ENCODE peak calls at places on chromosomes 4 and X, in eight cellular contexts. N, Q, F, Y, X, K, P and M are unnamed samples.

GRCh38 chrX:48548871-48549270 is 9.4 kb downstream of the TBC1D25 start:
- DNase-seq in P (no peak), N (no peak), F (no peak), X (no peak), K (no peak), Q (no peak), Y (no peak), M (no peak)

GRCh38 chr4:74190919-74191397 is 33.0 kb downstream of the MTHFD2L start:
- DNase-seq in N (no peak), Q (no peak), F (no peak), X (no peak), Y (no peak), P (no peak), K (no peak), M (no peak)

GRCh38 chr4:498328-498919 is 532 bp downstream of the ZNF721 start:
- DNase-seq in Q (no peak), Y (no peak), K (no peak), P (no peak), N (no peak), X (no peak), F (no peak), M (no peak)

GRCh38 chrX:7908821-7909220 is 18.4 kb downstream of the PNPLA4 start:
- DNase-seq in N (no peak), K (no peak), Y (no peak), P (no peak), F (no peak), Q (no peak), X (no peak), M (no peak)

GRCh38 chr4:170003071-170004070 is 22.8 kb downstream of the MFAP3L start:
- DNase-seq in X (no peak), K (no peak), N (no peak), Y (no peak), F (no peak), Q (no peak), P (no peak), M (no peak)

GRCh38 chr4:80812145-80812544 is 218.4 kb upstream of the BMP3 start:
- DNase-seq in X (no peak), P (no peak), F (no peak), K (no peak), N (no peak), Q (no peak), Y (no peak), M (no peak)

GRCh38 chrX:34371740-34372139 is 239.6 kb upstream of the FAM47A start:
- DNase-seq in N (no peak), Q (no peak), X (peak; percentile 27), F (no peak), K (no peak), P (no peak), Y (no peak), M (no peak)

GRCh38 chr4:5128569-5128968 is 77.3 kb downstream of the STK32B start:
- DNase-seq in K (no peak), Y (no peak), X (no peak), N (no peak), F (no peak), Q (no peak), P (no peak), M (no peak)

GRCh38 chr4:96736352-96736889 is 896.5 kb downstream of the PDHA2 start:
- DNase-seq in F (no peak), K (no peak), P (no peak), X (peak; percentile 84), N (no peak), Y (no peak), Q (no peak), M (no peak)

GRCh38 chr4:8393593-8394038 is 46.9 kb downstream of the ACOX3 start:
- DNase-seq in P (no peak), N (no peak), Q (no peak), X (peak; percentile 81), F (peak; percentile 68), K (peak; percentile 49), Y (no peak), M (peak; percentile 99)

GRCh38 chrX:123648028-123648810 is 84.6 kb downstream of the THOC2 start:
- DNase-seq in Y (no peak), P (peak; percentile 20), N (no peak), X (peak; percentile 70), F (no peak), K (peak; percentile 56), Q (peak; percentile 59), M (no peak)

GRCh38 chr4:10706236-10706635 is 21.7 kb upstream of the CLNK start:
- DNase-seq in P (no peak), F (no peak), Y (no peak), N (no peak), Q (no peak), K (no peak), X (peak; percentile 9), M (no peak)

GRCh38 chrX:11100281-11101035 is 10.7 kb upstream of the HCCS start:
- DNase-seq in P (no peak), X (peak; percentile 75), K (no peak), F (peak; percentile 25), Y (no peak), Q (peak; percentile 12), N (no peak), M (peak; percentile 49)

GRCh38 chrX:317424-318067 is 1.1 kb downstream of the GTPBP6 start:
- DNase-seq in X (no peak), P (no peak), N (peak; percentile 93), Y (no peak), K (no peak), Q (no peak), F (no peak), M (no peak)

GRCh38 chr4:137532869-137533236 is 559 bp upstream of the PCDH18 start:
- DNase-seq in P (no peak), Q (no peak), Y (no peak), F (no peak), N (peak; percentile 8), X (no peak), K (no peak), M (no peak)

GRCh38 chr4:137531951-137532868 is at the start of gene PCDH18:
- DNase-seq in Q (peak; percentile 75), K (peak; percentile 88), N (peak; percentile 24), Y (peak; percentile 15), P (peak; percentile 56), F (no peak), X (peak; percentile 71), M (peak; percentile 95)

GRCh38 chr4:137530176-137530575 is 2.1 kb downstream of the PCDH18 start:
- DNase-seq in Y (no peak), N (no peak), F (no peak), X (no peak), P (no peak), K (no peak), Q (no peak), M (peak; percentile 75)

GRCh38 chr4:137529432-137529831 is 2.9 kb downstream of the PCDH18 start:
- DNase-seq in Q (no peak), X (no peak), K (no peak), N (no peak), F (no peak), P (no peak), Y (no peak), M (no peak)

GRCh38 chr4:137531121-137531520 is 1.2 kb downstream of the PCDH18 start:
- DNase-seq in N (no peak), K (no peak), P (no peak), X (no peak), F (no peak), Y (no peak), Q (no peak), M (peak; percentile 49)
- TF ChIP-seq CTCF in N (no peak), K (no peak), P (no peak), X (peak; percentile 15), F (no peak), Y (no peak), Q (peak; percentile 16), M (peak; percentile 78)

GRCh38 chrX:143648705-143649104 is 12.8 kb upstream of the SLITRK4 start:
- DNase-seq in K (no peak), X (peak; percentile 31), P (no peak), F (no peak), Q (no peak), N (no peak), Y (no peak), M (no peak)
- TF ChIP-seq CTCF in K (no peak), X (peak; percentile 16), P (no peak), F (peak; percentile 32), Q (peak; percentile 31), N (no peak), Y (peak; percentile 21), M (no peak)

GRCh38 chrX:109826954-109827708 is 94.1 kb upstream of the ACSL4 start:
- DNase-seq in Y (no peak), X (peak; percentile 51), P (no peak), Q (no peak), F (no peak), N (no peak), K (no peak), M (peak; percentile 80)
- TF ChIP-seq CTCF in Y (no peak), X (no peak), P (no peak), Q (no peak), F (no peak), N (no peak), K (no peak), M (peak; percentile 16)

DNA sequence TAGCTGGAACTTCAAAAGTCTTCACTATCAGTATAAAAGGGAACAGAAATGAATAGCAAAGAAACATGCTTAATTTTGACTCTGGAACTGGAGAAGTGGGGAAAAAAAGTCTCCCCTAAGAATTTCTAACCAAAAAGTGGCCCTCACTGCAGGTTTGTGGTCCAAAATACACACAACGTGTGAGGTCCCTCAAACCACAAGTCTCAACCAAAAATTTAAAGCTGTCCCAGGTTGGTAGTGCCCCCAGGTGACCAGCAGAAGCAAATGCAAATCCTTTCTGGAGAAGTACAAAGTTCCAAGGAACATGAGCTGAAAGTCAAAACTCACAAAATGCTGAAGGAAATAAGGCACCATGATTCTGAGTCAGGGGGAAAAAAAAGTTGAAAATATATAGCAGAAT is 23.6 kb upstream of the VAMP7 start:
- DNase-seq in P (no peak), K (no peak), X (peak; percentile 16), Q (no peak), N (no peak), F (peak; percentile 24), Y (no peak), M (no peak)
- TF ChIP-seq CTCF in P (no peak), K (no peak), X (peak; percentile 37), Q (no peak), N (no peak), F (peak; percentile 66), Y (no peak), M (peak; percentile 40)

GRCh38 chr4:66777097-66777496 is 768.2 kb downstream of the CENPC start:
- DNase-seq in P (no peak), Q (no peak), F (no peak), X (peak; percentile 42), Y (no peak), K (no peak), N (no peak), M (no peak)
- TF ChIP-seq CTCF in P (no peak), Q (no peak), F (no peak), X (peak; percentile 13), Y (no peak), K (no peak), N (no peak), M (no peak)

GRCh38 chrX:31320740-31321139 is 248.9 kb upstream of the FTHL17 start:
- DNase-seq in Y (no peak), Q (no peak), X (no peak), N (no peak), P (no peak), K (no peak), F (no peak), M (no peak)
- TF ChIP-seq CTCF in Y (no peak), Q (no peak), X (no peak), N (no peak), P (no peak), K (no peak), F (no peak), M (no peak)